ENCODE peak calls at places on chromosomes 7 and 10, in nine cellular contexts. R, X, Y, K, M, B, P, Q and V are unnamed samples.

GRCh38 chr10:74056081-74056818 is 58.3 kb downstream of the VCL start:
- DNase-seq in Y (no peak), Q (peak; percentile 70), R (no peak), B (peak; percentile 84), M (peak; percentile 72), X (peak; percentile 89), K (no peak), P (no peak), V (no peak)

GRCh38 chr10:17003151-17003550 is 126.5 kb downstream of the CUBN start:
- DNase-seq in Y (no peak), K (peak; percentile 70), B (peak; percentile 71), R (no peak), M (peak; percentile 98), P (no peak), Q (peak; percentile 95), X (peak; percentile 98), V (no peak)

GRCh38 chr10:30820282-30820991 is 190.9 kb upstream of the LYZL2 start:
- DNase-seq in K (no peak), Y (no peak), P (peak; percentile 68), R (no peak), B (peak; percentile 67), Q (peak; percentile 90), X (peak; percentile 96), M (peak; percentile 86), V (no peak)

GRCh38 chr10:20330246-20330645 is 514.0 kb downstream of the PLXDC2 start:
- DNase-seq in Y (no peak), R (no peak), P (no peak), B (no peak), M (no peak), X (no peak), Q (no peak), K (no peak), V (no peak)

GRCh38 chr7:64990936-64991335 is at the start of gene ZNF117:
- DNase-seq in M (no peak), Y (no peak), X (no peak), R (no peak), K (no peak), B (no peak), Q (no peak), P (no peak), V (no peak)

GRCh38 chr7:66140924-66141323 is 26.3 kb downstream of the CRCP start:
- DNase-seq in B (no peak), Q (peak; percentile 86), M (peak; percentile 66), R (peak; percentile 64), X (peak; percentile 82), Y (no peak), K (no peak), P (peak; percentile 57), V (peak; percentile 14)

GRCh38 chr7:15602236-15602635 is 40.4 kb upstream of the AGMO start:
- DNase-seq in M (peak; percentile 36), X (peak; percentile 4), Q (peak; percentile 17), Y (no peak), P (no peak), B (no peak), K (no peak), R (no peak), V (no peak)

GRCh38 chr7:80682744-80683143 is 44.3 kb downstream of the CD36 start:
- DNase-seq in P (no peak), R (no peak), M (no peak), Q (no peak), Y (no peak), B (no peak), X (no peak), K (no peak), V (no peak)

GRCh38 chr7:35695628-35695888 is 623 bp upstream of the HERPUD2 start:
- DNase-seq in B (peak; percentile 38), Q (no peak), X (peak; percentile 15), P (no peak), M (no peak), R (no peak), K (peak; percentile 46), Y (no peak), V (no peak)

GRCh38 chr10:88841316-88842111 is 10.1 kb downstream of the ANKRD22 start:
- DNase-seq in P (no peak), Y (no peak), X (no peak), K (no peak), M (no peak), R (no peak), Q (no peak), B (no peak), V (no peak)

GRCh38 chr10:68598978-68599753 is 39.0 kb downstream of the TET1 start:
- DNase-seq in Q (peak; percentile 43), R (peak; percentile 48), B (no peak), P (peak; percentile 44), Y (no peak), X (peak; percentile 48), M (no peak), K (no peak), V (peak; percentile 73)